ENCODE peak calls at places on chromosomes 3 and 15, in seven cellular contexts. H is effector memory CD4-positive, alpha-beta T cell; V is GM12864; E is A549; F is pancreas; J is lower leg skin; G is vagina. K is an unnamed sample.

GRCh38 chr15:36577082-36577481 is 2.3 kb upstream of the CDIN1 start:
- DNase-seq in H (no peak), V (no peak), G (no peak), J (no peak), F (no peak), E (no peak), K (no peak)

GRCh38 chr15:57364282-57365007 is 11.9 kb upstream of the CGNL1 start:
- DNase-seq in J (no peak), E (no peak), G (no peak), F (no peak), H (no peak), V (no peak), K (peak)

GRCh38 chr3:174483254-174483653 is 375.9 kb upstream of the NAALADL2 start:
- DNase-seq in H (no peak), E (no peak), F (no peak), J (no peak), G (no peak), V (no peak), K (no peak)

GRCh38 chr3:190116551-190117067 is 4.1 kb downstream of the P3H2 start:
- DNase-seq in F (no peak), E (peak), V (no peak), G (no peak), J (no peak), H (no peak), K (peak)

GRCh38 chr15:83716605-83717004 is 62.7 kb downstream of the ADAMTSL3 start:
- DNase-seq in H (no peak), E (no peak), J (no peak), G (no peak), F (no peak), V (no peak), K (no peak)

GRCh38 chr3:38454179-38454883 is 641 bp downstream of the ACVR2B start:
- DNase-seq in E (peak), J (peak), F (peak), V (no peak), H (no peak), G (no peak), K (peak)

GRCh38 chr3:86785381-86785780 is 205.6 kb downstream of the VGLL3 start:
- DNase-seq in H (no peak), F (no peak), V (no peak), G (no peak), E (peak), J (no peak), K (no peak)

GRCh38 chr3:46208167-46208704 is at the start of gene CCR1:
- DNase-seq in J (no peak), F (no peak), V (peak), H (no peak), G (no peak), E (peak), K (peak)

GRCh38 chr3:190513409-190514162 is at the start of gene IL1RAP:
- DNase-seq in G (no peak), V (peak), J (peak), E (peak), H (peak), F (peak), K (peak)

GRCh38 chr3:188266581-188267274 is 112.8 kb downstream of the LPP start:
- DNase-seq in H (no peak), J (no peak), G (no peak), F (no peak), E (no peak), V (no peak), K (no peak)

GRCh38 chr3:141108002-141108401 is 56.9 kb downstream of the SPSB4 start:
- DNase-seq in E (no peak), J (peak), V (no peak), F (no peak), H (no peak), G (no peak), K (no peak)

GRCh38 chr3:56693750-56694149 is 10.7 kb upstream of the TASOR start:
- DNase-seq in H (no peak), F (no peak), G (no peak), V (no peak), E (no peak), J (no peak), K (no peak)

GRCh38 chr3:160577093-160577492 is 11.7 kb upstream of the KPNA4 start:
- DNase-seq in E (no peak), J (no peak), F (no peak), H (no peak), V (no peak), G (no peak), K (no peak)

GRCh38 chr3:186589856-186590579 is 19.5 kb downstream of the DNAJB11 start:
- DNase-seq in G (no peak), V (no peak), F (no peak), H (no peak), J (no peak), E (peak), K (no peak)

GRCh38 chr3:55543228-55543627 is 56.1 kb upstream of the WNT5A start:
- DNase-seq in F (no peak), E (no peak), J (no peak), H (no peak), G (no peak), V (no peak), K (no peak)

GRCh38 chr3:83835040-83835439 is 1123.7 kb upstream of the CADM2 start:
- DNase-seq in E (no peak), J (no peak), G (no peak), V (no peak), H (no peak), F (no peak), K (no peak)

DNA sequence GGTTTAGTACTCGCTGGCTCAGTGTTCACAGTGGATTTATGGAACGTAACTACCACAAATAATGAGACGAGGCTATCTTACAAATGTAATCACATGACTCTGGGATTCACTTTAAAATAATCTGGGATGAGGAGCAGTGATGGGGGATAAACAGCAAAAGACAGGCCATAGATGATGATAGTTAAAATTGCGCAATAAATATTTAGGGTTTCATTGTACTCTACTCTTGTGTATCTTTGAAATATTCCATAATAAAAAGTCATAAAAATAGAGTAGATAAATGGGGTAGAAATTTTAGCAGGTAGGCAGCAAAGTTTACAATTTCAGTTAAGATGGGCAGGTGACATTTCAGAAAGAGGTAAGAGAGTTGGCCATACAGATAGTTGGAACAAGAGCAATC is 196.6 kb downstream of the KCNMB2 start:
- DNase-seq in H (no peak), F (no peak), G (no peak), E (no peak), V (no peak), J (no peak), K (no peak)
- H3K4me3 ChIP-seq in H (no peak), F (no peak), G (no peak), E (no peak), V (no peak), J (no peak), K (no peak)

GRCh38 chr15:100939786-100940185 is 20.6 kb downstream of the LRRK1 start:
- DNase-seq in V (no peak), E (no peak), F (no peak), G (no peak), H (no peak), J (no peak), K (no peak)
- H3K4me3 ChIP-seq in V (no peak), E (no peak), F (no peak), G (no peak), H (no peak), J (no peak), K (no peak)

DNA sequence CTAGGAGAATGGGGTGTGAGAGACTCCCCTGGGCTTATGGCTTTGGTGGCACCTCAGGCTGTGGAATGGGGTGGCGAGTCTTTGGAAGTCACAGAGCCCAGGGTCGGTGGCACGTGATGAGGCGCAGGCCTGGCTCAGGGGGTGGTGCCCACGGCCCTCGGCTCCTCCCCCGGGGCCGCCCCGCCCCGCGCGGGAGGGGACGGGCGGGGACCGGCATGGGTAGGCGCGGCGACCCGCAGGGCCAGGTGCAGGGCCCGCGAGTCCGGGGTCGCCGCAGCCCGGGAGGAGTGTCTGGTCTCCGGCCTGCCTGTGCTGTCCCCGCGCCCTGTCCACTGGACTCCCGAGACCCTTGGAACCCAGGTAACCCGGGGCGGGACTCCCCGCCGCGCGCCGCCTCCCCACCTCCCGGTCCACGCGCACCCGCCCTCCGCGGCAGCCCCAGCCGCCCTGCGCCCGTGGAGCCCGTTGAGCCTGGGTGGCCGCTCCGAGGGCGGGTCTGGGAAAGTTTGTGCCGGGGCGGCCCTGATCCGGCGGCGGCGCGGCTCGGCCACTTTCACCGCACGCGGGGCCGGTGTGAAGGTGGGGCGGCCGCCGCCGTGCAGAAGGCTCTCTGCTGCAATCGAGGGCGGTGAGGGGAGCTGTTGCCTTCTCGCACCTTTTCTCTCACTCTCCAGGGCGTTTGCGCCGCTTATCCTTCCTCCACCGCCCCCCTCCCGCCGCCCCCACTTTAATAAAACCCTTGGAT is at the start of gene PAQR5:
- DNase-seq in E (peak), H (no peak), F (peak), G (no peak), J (no peak), V (no peak), K (peak)
- H3K4me3 ChIP-seq in E (peak), H (peak), F (peak), G (peak), J (peak), V (no peak), K (peak)

GRCh38 chr3:5123937-5124336 is 1.8 kb downstream of the ARL8B start:
- DNase-seq in J (no peak), F (no peak), G (no peak), E (no peak), H (no peak), V (no peak), K (no peak)
- H3K4me3 ChIP-seq in J (no peak), F (no peak), G (peak), E (peak), H (no peak), V (peak), K (no peak)

GRCh38 chr3:37248179-37248578 is 73.8 kb upstream of the LRRFIP2 start:
- DNase-seq in G (no peak), F (no peak), V (no peak), J (no peak), H (no peak), E (no peak), K (no peak)

GRCh38 chr3:37241880-37242279 is 67.5 kb upstream of the LRRFIP2 start:
- DNase-seq in J (no peak), E (no peak), H (no peak), V (no peak), F (no peak), G (no peak), K (no peak)

GRCh38 chr3:37243811-37244748 is 69.7 kb upstream of the LRRFIP2 start:
- DNase-seq in F (peak), J (peak), H (peak), E (peak), V (no peak), G (no peak), K (peak)

GRCh38 chr3:37247398-37248114 is 73.2 kb upstream of the LRRFIP2 start:
- DNase-seq in V (no peak), F (no peak), H (no peak), E (no peak), J (no peak), G (no peak), K (no peak)

GRCh38 chr3:37245003-37245402 is 70.6 kb upstream of the LRRFIP2 start:
- DNase-seq in V (no peak), J (no peak), E (no peak), F (no peak), H (no peak), G (no peak), K (no peak)
- H3K4me3 ChIP-seq in V (peak), J (no peak), E (peak), F (peak), H (no peak), G (peak), K (no peak)

GRCh38 chr15:73927003-73927475 is 777 bp downstream of the LOXL1 start:
- DNase-seq in H (peak), F (peak), G (no peak), E (no peak), V (no peak), J (peak), K (peak)
- H3K4me3 ChIP-seq in H (peak), F (peak), G (peak), E (peak), V (no peak), J (peak), K (peak)

GRCh38 chr3:145182196-145182911 is 978.6 kb downstream of the PLOD2 start:
- DNase-seq in E (no peak), V (no peak), J (no peak), F (no peak), H (no peak), G (no peak), K (no peak)
- H3K4me3 ChIP-seq in E (peak), V (no peak), J (no peak), F (no peak), H (peak), G (peak), K (no peak)

DNA sequence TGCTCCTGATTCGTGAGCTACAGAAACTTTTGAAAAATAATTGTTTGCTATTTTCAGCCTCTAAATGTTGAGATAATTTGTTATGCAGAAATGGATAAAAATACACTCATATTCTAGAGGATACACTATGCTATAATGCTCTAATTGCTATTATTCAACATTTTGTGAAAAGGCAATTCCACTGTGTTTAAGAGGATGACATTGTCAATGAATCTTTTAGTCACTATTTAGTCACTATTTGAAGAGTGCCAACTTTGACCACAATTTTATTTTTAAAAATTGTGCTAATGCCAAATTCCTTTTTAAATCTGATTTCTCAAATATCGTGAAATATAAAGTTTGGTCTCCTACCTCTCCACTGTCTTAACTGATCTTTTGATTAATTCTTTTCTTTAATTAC is 604.9 kb upstream of the KCNMB2 start:
- DNase-seq in F (no peak), V (no peak), G (no peak), H (no peak), E (no peak), J (no peak), K (no peak)
- H3K4me3 ChIP-seq in F (no peak), V (no peak), G (no peak), H (no peak), E (no peak), J (no peak), K (no peak)

GRCh38 chr3:75906555-75907112 is 121.3 kb upstream of the ZNF717 start:
- DNase-seq in H (no peak), J (no peak), G (no peak), F (peak), E (no peak), V (no peak), K (peak)
- H3K4me3 ChIP-seq in H (no peak), J (no peak), G (no peak), F (no peak), E (no peak), V (no peak), K (peak)

GRCh38 chr3:117035785-117036184 is 326.2 kb downstream of the TUSC7 start:
- DNase-seq in E (no peak), V (no peak), F (no peak), H (no peak), J (no peak), G (no peak), K (no peak)

GRCh38 chr3:117036259-117036799 is 326.8 kb downstream of the TUSC7 start:
- DNase-seq in J (no peak), H (no peak), F (no peak), G (no peak), E (no peak), V (no peak), K (no peak)
- H3K4me3 ChIP-seq in J (no peak), H (no peak), F (no peak), G (no peak), E (no peak), V (no peak), K (no peak)

K was measured in H7.